ENCODE peak calls at places on chromosomes 16 and 17, in four cellular contexts. One of them, this sample, is unnamed.

GRCh38 chr16:2498531-2499253 is 15.1 kb upstream of the ATP6V0C start:
- DNase-seq in GM12878: no peak
- DNase-seq in K562: no peak
- DNase-seq in HepG2: no peak
- DNase-seq in this sample: no peak

GRCh38 chr17:17141860-17142552 is 64.1 kb downstream of the PLD6 start:
- DNase-seq in HepG2: no peak
- DNase-seq in K562: peak; percentile 58
- DNase-seq in GM12878: no peak
- DNase-seq in this sample: peak; percentile 63

GRCh38 chr16:9061358-9061813 is 30.1 kb upstream of the HAPSTR1 start:
- DNase-seq in GM12878: no peak
- DNase-seq in K562: no peak
- DNase-seq in HepG2: no peak
- DNase-seq in this sample: no peak

GRCh38 chr17:60093694-60094093 is 15.0 kb upstream of the HEATR6 start:
- DNase-seq in K562: no peak
- DNase-seq in GM12878: no peak
- DNase-seq in HepG2: no peak
- DNase-seq in this sample: no peak

GRCh38 chr16:14401839-14402115 is 228.3 kb downstream of the PARN start:
- DNase-seq in GM12878: no peak
- DNase-seq in HepG2: no peak
- DNase-seq in K562: no peak
- DNase-seq in this sample: no peak

GRCh38 chr16:3328104-3328503 is 22.8 kb downstream of the ZNF75A start:
- DNase-seq in K562: no peak
- DNase-seq in GM12878: no peak
- DNase-seq in HepG2: no peak
- DNase-seq in this sample: no peak

GRCh38 chr17:35080536-35080935 is 17.0 kb upstream of the RFFL start:
- DNase-seq in HepG2: no peak
- DNase-seq in GM12878: peak; percentile 80
- DNase-seq in K562: no peak
- DNase-seq in this sample: no peak

GRCh38 chr16:85395913-85396878 is 216.9 kb upstream of the GSE1 start:
- DNase-seq in GM12878: no peak
- DNase-seq in HepG2: no peak
- DNase-seq in K562: no peak
- DNase-seq in this sample: no peak

GRCh38 chr17:19260958-19261357 is 23.8 kb downstream of the EPN2 start:
- DNase-seq in GM12878: no peak
- DNase-seq in HepG2: no peak
- DNase-seq in K562: no peak
- DNase-seq in this sample: no peak

GRCh38 chr16:66605177-66605999 is 884 bp downstream of the CMTM3 start:
- DNase-seq in GM12878: no peak
- DNase-seq in HepG2: peak; percentile 30
- DNase-seq in K562: peak; percentile 75
- DNase-seq in this sample: peak; percentile 32

GRCh38 chr17:19359151-19359550 is 3.4 kb downstream of the B9D1 start:
- DNase-seq in HepG2: no peak
- DNase-seq in K562: no peak
- DNase-seq in GM12878: no peak
- DNase-seq in this sample: no peak

GRCh38 chr17:72771734-72772133 is 320.8 kb downstream of the SLC39A11 start:
- DNase-seq in K562: no peak
- DNase-seq in GM12878: no peak
- DNase-seq in HepG2: no peak
- DNase-seq in this sample: no peak

GRCh38 chr16:50448522-50448921 is 79.7 kb upstream of the BRD7 start:
- DNase-seq in GM12878: no peak
- DNase-seq in HepG2: peak; percentile 31
- DNase-seq in K562: no peak
- DNase-seq in this sample: no peak

GRCh38 chr17:80471922-80472321 is 4.5 kb downstream of the NPTX1 start:
- DNase-seq in GM12878: no peak
- DNase-seq in K562: no peak
- DNase-seq in HepG2: no peak
- DNase-seq in this sample: no peak

GRCh38 chr16:61024180-61024900 is 1011.9 kb downstream of the CDH8 start:
- DNase-seq in HepG2: no peak
- DNase-seq in K562: no peak
- DNase-seq in GM12878: no peak
- DNase-seq in this sample: no peak

GRCh38 chr17:17729620-17730249 is 48.5 kb downstream of the RAI1 start:
- DNase-seq in K562: peak; percentile 44
- DNase-seq in GM12878: no peak
- DNase-seq in HepG2: peak; percentile 30
- DNase-seq in this sample: peak; percentile 48

GRCh38 chr16:78704421-78704820 is 605.0 kb downstream of the WWOX start:
- DNase-seq in HepG2: no peak
- DNase-seq in GM12878: no peak
- DNase-seq in K562: no peak
- DNase-seq in this sample: no peak
- TF ChIP-seq POLR2AphosphoS2 in HepG2: no peak
- TF ChIP-seq POLR2AphosphoS2 in GM12878: no peak
- TF ChIP-seq POLR2AphosphoS2 in K562: no peak
- TF ChIP-seq POLR2AphosphoS2 in this sample: no peak

DNA sequence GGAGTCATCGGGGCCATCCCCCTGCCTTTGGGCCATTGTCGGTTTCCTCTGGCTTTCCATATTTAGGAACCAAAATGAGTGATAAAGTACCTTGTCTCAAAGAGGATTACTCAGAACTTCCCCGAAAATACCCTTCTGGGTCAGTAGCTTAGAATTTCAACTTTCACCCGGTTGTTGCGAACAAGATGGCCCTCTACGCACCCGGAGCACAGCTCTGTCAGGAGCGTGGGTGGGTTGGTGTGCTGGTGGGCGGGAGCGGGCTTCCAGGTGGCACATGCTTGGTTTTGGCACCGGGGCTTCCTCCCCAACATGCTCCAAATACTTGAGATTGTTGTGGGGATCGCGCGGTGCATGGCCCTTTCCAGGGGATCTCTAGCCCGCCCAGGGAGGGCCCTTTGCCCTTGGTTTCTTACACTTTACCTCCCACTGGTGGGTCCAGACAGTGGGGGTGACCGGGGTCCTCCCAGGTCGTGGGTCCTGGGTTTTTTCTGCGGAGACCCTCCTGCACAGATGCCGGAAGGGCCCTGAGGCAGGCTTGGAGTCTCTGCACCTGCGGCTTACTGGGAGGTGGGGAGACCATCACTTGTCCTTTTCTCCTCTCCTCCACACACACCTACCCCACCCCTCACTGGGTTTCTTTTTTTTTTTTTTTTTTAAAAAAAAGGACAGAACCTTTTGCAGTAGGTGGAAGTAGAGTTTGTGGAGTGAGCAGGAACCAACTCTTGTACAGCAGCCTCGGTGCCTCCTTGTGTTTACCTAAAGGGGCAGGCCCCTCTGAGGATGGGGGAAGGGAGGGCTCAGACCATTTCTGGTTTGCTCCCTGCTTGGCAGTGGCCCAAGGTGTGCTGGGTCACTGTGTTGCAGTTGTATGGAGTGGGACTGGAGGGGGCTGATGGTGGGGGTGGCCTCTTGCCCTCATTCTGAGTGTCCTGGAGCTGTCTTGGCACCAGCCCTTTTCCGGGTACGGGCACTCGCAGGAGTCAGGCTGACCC is 142.1 kb downstream of the SEC14L1 start:
- DNase-seq in GM12878: peak; percentile 31
- DNase-seq in HepG2: peak; percentile 65
- DNase-seq in K562: peak; percentile 23
- DNase-seq in this sample: peak; percentile 72
- H3K4me3 ChIP-seq in GM12878: peak overlapping the region; percentile 75
- H3K4me3 ChIP-seq in HepG2: peak overlapping the region; percentile 99
- H3K4me3 ChIP-seq in K562: no peak overlapping the region
- H3K4me3 ChIP-seq in this sample: peak overlapping the region; percentile 81

GRCh38 chr17:31488982-31489294 is 97.5 kb downstream of the RAB11FIP4 start:
- DNase-seq in HepG2: no peak
- DNase-seq in GM12878: no peak
- DNase-seq in K562: no peak
- DNase-seq in this sample: no peak

GRCh38 chr17:31488264-31488981 is 96.9 kb downstream of the RAB11FIP4 start:
- DNase-seq in K562: no peak
- DNase-seq in GM12878: no peak
- DNase-seq in HepG2: no peak
- DNase-seq in this sample: no peak

GRCh38 chr17:31487063-31487647 is 95.7 kb downstream of the RAB11FIP4 start:
- DNase-seq in K562: no peak
- DNase-seq in GM12878: no peak
- DNase-seq in HepG2: peak; percentile 33
- DNase-seq in this sample: no peak

GRCh38 chr17:31486351-31487062 is 95.0 kb downstream of the RAB11FIP4 start:
- DNase-seq in K562: no peak
- DNase-seq in GM12878: no peak
- DNase-seq in HepG2: no peak
- DNase-seq in this sample: no peak

DNA sequence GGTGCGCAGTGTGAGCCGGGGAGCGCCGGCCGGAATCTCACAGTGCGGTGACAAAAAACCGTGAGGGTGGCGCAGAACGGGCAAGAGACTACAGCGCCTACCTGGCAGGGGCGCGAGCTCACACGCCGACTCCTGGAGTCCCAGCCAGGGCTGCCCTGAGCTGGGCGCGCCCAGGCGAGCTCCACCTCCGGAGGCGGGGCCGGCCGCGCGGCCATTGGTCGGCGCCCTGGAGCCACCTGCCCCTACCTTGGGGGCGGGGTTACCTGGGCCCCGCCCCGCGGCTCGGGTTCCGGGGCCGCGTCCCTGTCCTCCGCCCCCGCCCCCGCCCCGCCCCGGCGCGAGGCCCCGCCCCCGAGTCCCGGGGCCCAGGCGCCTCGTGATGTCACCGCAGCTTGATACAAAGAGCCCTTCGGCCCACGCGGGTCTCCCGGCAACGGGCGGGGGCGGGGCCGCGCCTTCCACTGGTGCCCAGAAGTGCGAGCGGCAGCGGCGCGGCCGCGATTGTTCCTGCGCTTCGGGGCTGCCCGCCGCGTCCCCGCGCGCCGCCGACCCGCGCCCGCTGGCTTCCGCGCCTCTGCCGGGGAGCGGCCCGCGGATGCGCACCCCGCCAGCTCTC is 96.3 kb downstream of the RAB11FIP4 start:
- DNase-seq in K562: peak; percentile 94
- DNase-seq in GM12878: no peak
- DNase-seq in HepG2: peak; percentile 86
- DNase-seq in this sample: peak; percentile 94
- TF ChIP-seq POLR2AphosphoS2 in K562: no peak
- TF ChIP-seq POLR2AphosphoS2 in GM12878: no peak
- TF ChIP-seq POLR2AphosphoS2 in HepG2: no peak
- TF ChIP-seq POLR2AphosphoS2 in this sample: no peak

GRCh38 chr16:67990018-67990386 is 9.3 kb downstream of the DPEP2 start:
- DNase-seq in GM12878: no peak
- DNase-seq in K562: no peak
- DNase-seq in HepG2: no peak
- DNase-seq in this sample: no peak
- H3K4me3 ChIP-seq in GM12878: no peak overlapping the region
- H3K4me3 ChIP-seq in K562: no peak overlapping the region
- H3K4me3 ChIP-seq in HepG2: no peak overlapping the region
- H3K4me3 ChIP-seq in this sample: no peak overlapping the region

GRCh38 chr17:13940858-13941665 is 128.2 kb upstream of the COX10 start:
- DNase-seq in K562: peak; percentile 30
- DNase-seq in HepG2: no peak
- DNase-seq in GM12878: no peak
- DNase-seq in this sample: peak; percentile 10
- TF ChIP-seq POLR2AphosphoS2 in K562: no peak
- TF ChIP-seq POLR2AphosphoS2 in HepG2: no peak
- TF ChIP-seq POLR2AphosphoS2 in GM12878: no peak
- TF ChIP-seq POLR2AphosphoS2 in this sample: no peak

GRCh38 chr17:74935048-74935447 is 650 bp upstream of the OTOP3 start:
- DNase-seq in HepG2: no peak
- DNase-seq in K562: no peak
- DNase-seq in GM12878: no peak
- DNase-seq in this sample: no peak
- H3K4me3 ChIP-seq in HepG2: no peak overlapping the region
- H3K4me3 ChIP-seq in K562: no peak overlapping the region
- H3K4me3 ChIP-seq in GM12878: no peak overlapping the region
- H3K4me3 ChIP-seq in this sample: no peak overlapping the region

GRCh38 chr17:4591529-4591928 is 7.2 kb downstream of the SMTNL2 start:
- DNase-seq in HepG2: no peak
- DNase-seq in GM12878: no peak
- DNase-seq in K562: no peak
- DNase-seq in this sample: peak; percentile 44
- TF ChIP-seq POLR2AphosphoS2 in HepG2: no peak
- TF ChIP-seq POLR2AphosphoS2 in GM12878: no peak
- TF ChIP-seq POLR2AphosphoS2 in K562: no peak
- TF ChIP-seq POLR2AphosphoS2 in this sample: no peak

DNA sequence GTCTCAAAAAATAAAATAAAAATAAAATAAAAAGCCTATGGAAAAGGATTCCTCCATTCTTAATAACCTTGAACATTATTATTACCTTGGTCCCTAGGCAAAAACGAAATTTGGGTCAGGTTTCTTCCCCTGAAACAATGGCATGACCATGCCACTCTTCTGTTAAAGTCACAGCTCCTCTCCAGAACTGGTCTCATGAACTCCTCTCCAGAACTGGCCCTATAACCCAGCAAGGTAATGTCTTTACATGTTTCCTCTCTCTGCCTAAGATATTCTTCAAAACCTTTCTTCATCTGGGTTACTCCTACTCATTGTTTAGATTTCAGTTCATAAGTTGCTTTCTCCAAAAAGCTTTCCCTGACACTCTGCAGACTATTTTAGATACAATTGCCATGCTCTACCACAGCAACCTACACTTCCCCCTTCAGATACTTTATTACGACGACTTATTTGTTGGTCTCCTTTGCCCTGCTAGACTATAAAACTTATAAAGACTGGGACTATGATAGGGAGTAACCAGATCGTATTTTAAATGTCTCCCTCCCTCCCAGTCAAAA is 13.5 kb downstream of the TRIM37 start:
- DNase-seq in HepG2: no peak
- DNase-seq in GM12878: no peak
- DNase-seq in K562: no peak
- DNase-seq in this sample: no peak
- H3K4me3 ChIP-seq in HepG2: no peak overlapping the region
- H3K4me3 ChIP-seq in GM12878: no peak overlapping the region
- H3K4me3 ChIP-seq in K562: no peak overlapping the region
- H3K4me3 ChIP-seq in this sample: no peak overlapping the region

DNA sequence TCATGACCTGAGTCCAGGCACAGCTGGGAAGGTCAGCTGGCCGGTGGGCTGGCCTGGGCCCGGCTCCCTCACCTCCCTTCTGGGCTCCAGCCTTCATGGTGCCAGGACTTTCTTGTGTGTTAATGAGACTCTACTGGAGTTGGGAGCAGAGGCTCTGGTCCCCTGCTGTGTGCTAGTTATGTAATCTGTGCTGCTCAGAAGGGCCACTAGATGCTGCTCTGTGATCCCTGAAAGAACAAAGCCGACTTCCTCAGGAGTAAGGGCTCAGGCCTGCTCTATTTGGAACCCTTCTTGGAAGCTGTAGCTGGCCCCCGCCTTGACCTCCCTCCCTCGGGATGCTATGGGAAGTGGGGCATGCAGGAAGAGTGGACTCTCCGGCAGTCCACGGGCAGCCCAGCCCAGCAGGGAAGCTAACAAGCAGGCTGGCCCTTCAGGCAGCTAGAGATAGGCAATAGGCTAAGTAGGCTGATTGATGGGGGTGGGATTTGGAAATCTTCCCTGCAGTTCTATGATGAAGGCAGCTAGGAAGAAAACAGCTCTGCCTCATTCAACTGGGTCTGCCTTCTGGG is 3.3 kb upstream of the CDK5R1 start:
- DNase-seq in K562: peak; percentile 71
- DNase-seq in GM12878: no peak
- DNase-seq in HepG2: peak; percentile 56
- DNase-seq in this sample: peak; percentile 70
- TF ChIP-seq POLR2AphosphoS2 in K562: peak; percentile 62
- TF ChIP-seq POLR2AphosphoS2 in GM12878: no peak
- TF ChIP-seq POLR2AphosphoS2 in HepG2: peak; percentile 38
- TF ChIP-seq POLR2AphosphoS2 in this sample: peak; percentile 84

This sample was measured in A549.